ENCODE peak calls at places on chromosomes 3 and 15, in seven cellular contexts. S is H54; Y is A172; G is stimulated activated CD4-positive, alpha-beta T cell treated with anti-CD3 and anti-CD28 coated beads, Interleukin-15, amount 100 ng/mL, for 24 hours; N is NCI-H1092; U is heart right ventricle; R is GM10248. H is an unnamed sample.

GRCh38 chr15:66779331-66780009 is 77.4 kb downstream of the SMAD6 start:
- DNase-seq in S (no peak), G (no peak), U (no peak), N (no peak), Y (no peak), R (no peak), H (no peak)

GRCh38 chr3:150303776-150304175 is 104.3 kb upstream of the TSC22D2 start:
- DNase-seq in U (no peak), S (no peak), G (peak; percentile 17), R (no peak), Y (no peak), N (no peak), H (no peak)

GRCh38 chr15:70291295-70291694 is 193.6 kb upstream of the TLE3 start:
- DNase-seq in S (no peak), U (no peak), N (no peak), G (no peak), Y (no peak), R (no peak), H (no peak)

GRCh38 chr3:128487813-128488635 is 5.0 kb downstream of the GATA2 start:
- DNase-seq in S (peak; percentile 98), N (peak; percentile 63), G (peak; percentile 62), R (peak; percentile 66), U (peak; percentile 94), Y (peak; percentile 75), H (no peak)

GRCh38 chr3:107690522-107691138 is 167.9 kb downstream of the BBX start:
- DNase-seq in S (no peak), N (peak; percentile 18), U (no peak), G (no peak), R (peak; percentile 26), Y (peak; percentile 52), H (no peak)

GRCh38 chr3:5122741-5123706 is 932 bp downstream of the ARL8B start:
- DNase-seq in S (no peak), R (peak; percentile 26), Y (peak; percentile 29), G (peak; percentile 39), N (no peak), U (peak; percentile 18), H (peak; percentile 22)

GRCh38 chr3:57169872-57170623 is 4.9 kb upstream of the IL17RD start:
- DNase-seq in N (peak; percentile 48), G (peak; percentile 76), S (peak; percentile 73), R (peak; percentile 74), Y (peak; percentile 75), U (peak; percentile 76), H (peak; percentile 59)

GRCh38 chr3:195023576-195023975 is 247.4 kb downstream of the XXYLT1 start:
- DNase-seq in R (no peak), N (no peak), G (no peak), Y (no peak), U (no peak), S (no peak), H (no peak)

GRCh38 chr3:149299938-149300791 is 33.3 kb downstream of the TM4SF18 start:
- DNase-seq in G (peak; percentile 5), Y (peak; percentile 98), U (no peak), R (no peak), N (no peak), S (peak; percentile 26), H (no peak)

GRCh38 chr3:23170306-23170705 is 32.8 kb upstream of the UBE2E2 start:
- DNase-seq in Y (peak; percentile 16), S (no peak), R (no peak), G (no peak), N (no peak), U (no peak), H (no peak)

GRCh38 chr3:135125171-135125801 is 330.2 kb downstream of the EPHB1 start:
- DNase-seq in Y (peak; percentile 22), N (no peak), U (no peak), G (no peak), R (peak; percentile 31), S (peak; percentile 4), H (no peak)

GRCh38 chr15:70892912-70893560 is 410 bp downstream of the LRRC49 start:
- DNase-seq in Y (peak; percentile 57), S (no peak), R (peak; percentile 38), G (peak; percentile 7), N (peak; percentile 22), U (peak; percentile 40), H (no peak)

GRCh38 chr15:39125904-39126303 is 455.0 kb upstream of the THBS1 start:
- DNase-seq in S (no peak), R (peak; percentile 47), G (peak; percentile 38), N (no peak), Y (no peak), U (no peak), H (peak; percentile 6)

GRCh38 chr15:42155546-42156265 is 730 bp downstream of the PLA2G4F start:
- DNase-seq in S (no peak), N (no peak), U (no peak), R (no peak), G (no peak), Y (no peak), H (no peak)

GRCh38 chr15:45326776-45327175 is 51.6 kb downstream of the GATM start:
- DNase-seq in N (no peak), S (no peak), Y (no peak), R (no peak), G (no peak), U (no peak), H (no peak)

GRCh38 chr3:66655673-66656072 is 154.9 kb upstream of the LRIG1 start:
- DNase-seq in U (no peak), N (no peak), S (no peak), G (no peak), Y (no peak), R (no peak), H (no peak)

GRCh38 chr15:83210619-83211018 is 3.0 kb upstream of the HDGFL3 start:
- DNase-seq in N (no peak), U (no peak), S (peak; percentile 36), Y (peak; percentile 58), R (no peak), G (no peak), H (no peak)